ENCODE peak calls at places on chromosome 7, in eight cellular contexts. J is uterus; M is activated CD4-positive, CD25-positive, alpha-beta regulatory T cell; L is stimulated activated CD4-positive, alpha-beta T cell treated with anti-CD3 and anti-CD28 coated beads, Interleukin-1b, Interleukin-23, amount 100 ng/mL, for 24 hours; I is right cardiac atrium; F is EH; H is glomerular endothelial cell; D is NCI-H524. R is an unnamed sample.

GRCh38 chr7:15433154-15433553 is 128.7 kb downstream of the AGMO start:
- DNase-seq in M (no peak), H (no peak), J (no peak), I (no peak), D (no peak), F (no peak), L (no peak), R (no peak)

GRCh38 chr7:105896407-105896842 is 20.0 kb upstream of the ATXN7L1 start:
- DNase-seq in I (no peak), L (no peak), H (no peak), J (no peak), F (peak; percentile 24), M (no peak), D (peak; percentile 42), R (no peak)

GRCh38 chr7:100443096-100443840 is 7.0 kb upstream of the PPP1R35 start:
- DNase-seq in D (no peak), F (no peak), M (no peak), J (peak; percentile 11), L (no peak), H (no peak), I (no peak), R (no peak)

GRCh38 chr7:1536768-1537630 is 6.5 kb downstream of the MAFK start:
- DNase-seq in J (peak; percentile 97), L (no peak), M (no peak), D (no peak), F (peak; percentile 100), H (peak; percentile 71), I (peak; percentile 97), R (peak; percentile 99)

GRCh38 chr7:42236266-42237161 is 495 bp downstream of the GLI3 start:
- DNase-seq in M (no peak), I (peak; percentile 51), L (no peak), F (peak; percentile 72), J (peak; percentile 73), D (no peak), H (no peak), R (peak; percentile 76)

GRCh38 chr7:1032536-1033181 is 11.7 kb upstream of the GPR146 start:
- DNase-seq in D (no peak), M (no peak), J (no peak), I (no peak), F (no peak), L (no peak), H (no peak), R (no peak)

GRCh38 chr7:55508301-55509011 is 63.8 kb downstream of the VOPP1 start:
- DNase-seq in L (no peak), J (no peak), M (no peak), H (no peak), I (no peak), D (no peak), F (no peak), R (no peak)

GRCh38 chr7:137818036-137818435 is 28.7 kb downstream of the DGKI start:
- DNase-seq in M (no peak), H (no peak), L (no peak), F (peak; percentile 34), D (no peak), J (no peak), I (no peak), R (peak; percentile 60)

GRCh38 chr7:44383566-44383965 is 58.2 kb upstream of the CAMK2B start:
- DNase-seq in H (no peak), M (no peak), J (peak; percentile 4), F (peak; percentile 90), L (no peak), D (no peak), I (peak; percentile 55), R (peak; percentile 88)

GRCh38 chr7:128115821-128116723 is 84.8 kb upstream of the LRRC4 start:
- DNase-seq in D (peak; percentile 90), F (no peak), J (no peak), H (no peak), I (no peak), M (no peak), L (no peak), R (no peak)

GRCh38 chr7:50427518-50427917 is 22.6 kb downstream of the FIGNL1 start:
- DNase-seq in J (no peak), M (no peak), I (no peak), D (no peak), F (no peak), L (no peak), H (no peak), R (no peak)

GRCh38 chr7:4182605-4183300 is 499.3 kb upstream of the FOXK1 start:
- DNase-seq in F (no peak), I (no peak), L (no peak), H (no peak), M (no peak), D (peak; percentile 43), J (no peak), R (no peak)

GRCh38 chr7:30363778-30364563 is 79.6 kb downstream of the ZNRF2 start:
- DNase-seq in H (no peak), I (no peak), L (no peak), M (no peak), D (no peak), J (no peak), F (no peak), R (no peak)

GRCh38 chr7:80440908-80441307 is 71.0 kb downstream of the GNAT3 start:
- DNase-seq in J (no peak), H (no peak), I (no peak), D (no peak), L (no peak), F (peak; percentile 57), M (no peak), R (no peak)

GRCh38 chr7:20282960-20283359 is 47.7 kb upstream of the ITGB8 start:
- DNase-seq in F (no peak), H (no peak), M (no peak), J (no peak), L (no peak), D (no peak), I (no peak), R (peak; percentile 11)

GRCh38 chr7:1397491-1398327 is 61.6 kb downstream of the MICALL2 start:
- DNase-seq in M (no peak), F (peak; percentile 80), H (no peak), D (no peak), L (no peak), I (no peak), J (no peak), R (peak; percentile 80)

GRCh38 chr7:74032191-74032490 is 4.2 kb downstream of the ELN start:
- DNase-seq in J (peak; percentile 76), L (no peak), F (peak; percentile 66), I (peak; percentile 62), H (no peak), D (peak; percentile 33), M (no peak), R (peak; percentile 26)

GRCh38 chr7:158194365-158194900 is 393.2 kb downstream of the PTPRN2 start:
- DNase-seq in H (no peak), M (no peak), D (no peak), F (no peak), L (no peak), I (no peak), J (no peak), R (no peak)

GRCh38 chr7:141387521-141388217 is 163.5 kb upstream of the AGK start:
- DNase-seq in D (no peak), I (no peak), L (no peak), M (no peak), J (no peak), F (no peak), H (no peak), R (no peak)

GRCh38 chr7:927031-927671 is 27.3 kb downstream of the ADAP1 start:
- DNase-seq in I (peak; percentile 12), H (no peak), L (no peak), J (peak; percentile 15), F (no peak), D (no peak), M (no peak), R (peak; percentile 17)

GRCh38 chr7:106058925-106059324 is 53.2 kb downstream of the SYPL1 start:
- DNase-seq in H (no peak), J (no peak), I (no peak), M (no peak), F (no peak), D (no peak), L (no peak), R (no peak)

GRCh38 chr7:12674861-12675260 is 12.6 kb upstream of the ARL4A start:
- DNase-seq in D (no peak), J (no peak), I (no peak), F (peak; percentile 50), M (no peak), L (no peak), H (no peak), R (peak; percentile 75)

GRCh38 chr7:127389321-127389720 is 3.2 kb downstream of the ZNF800 start:
- DNase-seq in I (no peak), J (no peak), M (no peak), F (no peak), H (no peak), L (no peak), D (no peak), R (no peak)

GRCh38 chr7:98722402-98722801 is 105.3 kb downstream of the NPTX2 start:
- DNase-seq in L (no peak), J (no peak), F (no peak), M (no peak), D (no peak), I (no peak), H (no peak), R (no peak)

GRCh38 chr7:17626215-17626614 is 314.1 kb downstream of the SNX13 start:
- DNase-seq in L (no peak), J (no peak), H (no peak), F (peak; percentile 49), M (no peak), I (no peak), D (peak; percentile 43), R (no peak)

GRCh38 chr7:105920766-105921165 is 42.3 kb upstream of the CDHR3 start:
- DNase-seq in F (peak; percentile 38), J (no peak), I (no peak), M (no peak), L (no peak), D (no peak), H (no peak), R (no peak)

GRCh38 chr7:149728491-149729375 is 44.7 kb downstream of the ZNF467 start:
- DNase-seq in H (no peak), F (no peak), M (no peak), J (no peak), L (no peak), D (no peak), I (no peak), R (no peak)

R was measured in mesenchymal stem cell.